ENCODE peak calls at places on chromosomes 16 and 17, in eight cellular contexts. F is CD8-positive, alpha-beta T cell; K is cardiac fibroblast; O is upper lobe of right lung; R is RWPE1; T is retinal pigment epithelial cell; P is testis; W is H9. Z is an unnamed sample.

GRCh38 chr16:88067530-88068411 is 116.5 kb downstream of the BANP start:
- DNase-seq in F (no peak), K (no peak), O (no peak), R (no peak), T (no peak), P (no peak), W (no peak), Z (no peak)

GRCh38 chr17:36933174-36934143 is 3.8 kb upstream of the LHX1 start:
- DNase-seq in F (no peak), K (no peak), O (peak; percentile 56), R (no peak), T (no peak), P (no peak), W (peak; percentile 41), Z (peak; percentile 58)

GRCh38 chr16:86355114-86355513 is 155.2 kb upstream of the FOXF1 start:
- DNase-seq in F (no peak), K (no peak), O (no peak), R (no peak), T (no peak), P (no peak), W (no peak), Z (no peak)

GRCh38 chr17:36971508-36971907 is 22.8 kb downstream of the AATF start:
- DNase-seq in F (no peak), K (no peak), O (no peak), R (no peak), T (no peak), P (no peak), W (no peak), Z (no peak)

GRCh38 chr17:82272495-82273326 is 789 bp downstream of the CSNK1D start:
- DNase-seq in F (peak; percentile 61), K (no peak), O (peak; percentile 81), R (no peak), T (no peak), P (peak; percentile 54), W (peak; percentile 60), Z (peak; percentile 67)

GRCh38 chr16:17211797-17212196 is 259.0 kb downstream of the XYLT1 start:
- DNase-seq in F (peak; percentile 53), K (no peak), O (no peak), R (no peak), T (no peak), P (no peak), W (peak; percentile 70), Z (peak; percentile 23)

GRCh38 chr17:81939881-81940385 is 2.8 kb upstream of the PYCR1 start:
- DNase-seq in F (no peak), K (no peak), O (peak; percentile 69), R (no peak), T (no peak), P (peak; percentile 41), W (no peak), Z (no peak)

GRCh38 chr17:16439303-16439791 is 24.0 kb downstream of the TRPV2 start:
- DNase-seq in F (no peak), K (no peak), O (no peak), R (no peak), T (no peak), P (peak; percentile 38), W (no peak), Z (no peak)

GRCh38 chr17:4527552-4527951 is 27.6 kb downstream of the MYBBP1A start:
- DNase-seq in F (no peak), K (no peak), O (no peak), R (no peak), T (no peak), P (no peak), W (no peak), Z (no peak)

GRCh38 chr17:13638855-13639458 is 37.2 kb upstream of the HS3ST3A1 start:
- DNase-seq in F (no peak), K (peak; percentile 28), O (no peak), R (no peak), T (no peak), P (no peak), W (peak; percentile 34), Z (no peak)

GRCh38 chr17:71709271-71709670 is 411.5 kb upstream of the SOX9 start:
- DNase-seq in F (no peak), K (no peak), O (no peak), R (no peak), T (no peak), P (no peak), W (no peak), Z (no peak)

GRCh38 chr17:80512233-80512632 is 32.4 kb upstream of the RPTOR start:
- DNase-seq in F (no peak), K (peak; percentile 81), O (no peak), R (no peak), T (no peak), P (no peak), W (no peak), Z (no peak)

GRCh38 chr17:18156976-18157280 is 26.7 kb upstream of the ALKBH5 start:
- DNase-seq in F (no peak), K (no peak), O (no peak), R (no peak), T (no peak), P (no peak), W (no peak), Z (no peak)

GRCh38 chr17:4744999-4745969 is 5.6 kb upstream of the CXCL16 start:
- DNase-seq in F (no peak), K (no peak), O (no peak), R (no peak), T (no peak), P (no peak), W (peak; percentile 95), Z (no peak)

GRCh38 chr16:75238132-75238852 is 13.1 kb downstream of the BCAR1 start:
- DNase-seq in F (no peak), K (peak; percentile 90), O (peak; percentile 79), R (no peak), T (peak; percentile 76), P (peak; percentile 94), W (peak; percentile 27), Z (no peak)

GRCh38 chr17:47821424-47822379 is at the start of gene OSBPL7:
- DNase-seq in F (peak; percentile 88), K (peak; percentile 81), O (peak; percentile 85), R (peak; percentile 74), T (peak; percentile 72), P (peak; percentile 52), W (peak; percentile 92), Z (peak; percentile 88)
- TF ChIP-seq CTCF in F (no peak), K (no peak), O (no peak), R (peak; percentile 76), T (peak; percentile 16), P (no peak), W (peak; percentile 28), Z (peak; percentile 71)

DNA sequence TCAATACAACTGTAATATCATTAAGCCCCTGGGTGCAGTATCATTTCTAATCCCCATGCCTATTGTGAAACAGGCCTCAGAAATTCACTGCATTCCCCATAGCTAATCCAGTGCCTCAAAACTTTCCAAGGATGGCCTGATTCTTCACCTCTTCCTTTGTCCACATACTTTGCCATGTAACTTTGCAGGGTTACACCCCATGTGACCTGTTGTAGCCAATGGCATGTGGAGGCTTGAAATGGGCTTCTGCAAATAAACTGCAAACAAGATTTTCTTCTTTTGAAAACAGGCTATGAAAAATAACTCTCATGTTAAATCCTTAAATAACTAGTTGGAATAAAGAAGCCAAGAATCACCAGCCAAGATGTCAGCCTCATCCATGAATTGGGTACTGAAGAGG is 35.9 kb downstream of the ABCA10 start:
- DNase-seq in F (no peak), K (no peak), O (no peak), R (peak; percentile 8), T (no peak), P (no peak), W (no peak), Z (no peak)
- TF ChIP-seq CTCF in F (no peak), K (no peak), O (no peak), R (no peak), T (no peak), P (no peak), W (no peak), Z (no peak)

GRCh38 chr17:38702900-38703741 is 2.0 kb upstream of the MLLT6 start:
- DNase-seq in F (no peak), K (no peak), O (peak; percentile 71), R (no peak), T (no peak), P (peak; percentile 40), W (peak; percentile 46), Z (peak; percentile 43)

GRCh38 chr17:38704645-38705522 is at the start of gene MLLT6:
- DNase-seq in F (peak; percentile 88), K (peak; percentile 72), O (peak; percentile 87), R (peak; percentile 74), T (no peak), P (peak; percentile 88), W (peak; percentile 73), Z (peak; percentile 85)

GRCh38 chr17:38702166-38702899 is 2.7 kb upstream of the MLLT6 start:
- DNase-seq in F (peak; percentile 87), K (peak; percentile 84), O (peak; percentile 95), R (peak; percentile 83), T (peak; percentile 34), P (peak; percentile 87), W (peak; percentile 88), Z (peak; percentile 85)

GRCh38 chr17:38705523-38705802 is 390 bp downstream of the MLLT6 start:
- DNase-seq in F (no peak), K (no peak), O (no peak), R (no peak), T (no peak), P (no peak), W (no peak), Z (peak; percentile 72)

DNA sequence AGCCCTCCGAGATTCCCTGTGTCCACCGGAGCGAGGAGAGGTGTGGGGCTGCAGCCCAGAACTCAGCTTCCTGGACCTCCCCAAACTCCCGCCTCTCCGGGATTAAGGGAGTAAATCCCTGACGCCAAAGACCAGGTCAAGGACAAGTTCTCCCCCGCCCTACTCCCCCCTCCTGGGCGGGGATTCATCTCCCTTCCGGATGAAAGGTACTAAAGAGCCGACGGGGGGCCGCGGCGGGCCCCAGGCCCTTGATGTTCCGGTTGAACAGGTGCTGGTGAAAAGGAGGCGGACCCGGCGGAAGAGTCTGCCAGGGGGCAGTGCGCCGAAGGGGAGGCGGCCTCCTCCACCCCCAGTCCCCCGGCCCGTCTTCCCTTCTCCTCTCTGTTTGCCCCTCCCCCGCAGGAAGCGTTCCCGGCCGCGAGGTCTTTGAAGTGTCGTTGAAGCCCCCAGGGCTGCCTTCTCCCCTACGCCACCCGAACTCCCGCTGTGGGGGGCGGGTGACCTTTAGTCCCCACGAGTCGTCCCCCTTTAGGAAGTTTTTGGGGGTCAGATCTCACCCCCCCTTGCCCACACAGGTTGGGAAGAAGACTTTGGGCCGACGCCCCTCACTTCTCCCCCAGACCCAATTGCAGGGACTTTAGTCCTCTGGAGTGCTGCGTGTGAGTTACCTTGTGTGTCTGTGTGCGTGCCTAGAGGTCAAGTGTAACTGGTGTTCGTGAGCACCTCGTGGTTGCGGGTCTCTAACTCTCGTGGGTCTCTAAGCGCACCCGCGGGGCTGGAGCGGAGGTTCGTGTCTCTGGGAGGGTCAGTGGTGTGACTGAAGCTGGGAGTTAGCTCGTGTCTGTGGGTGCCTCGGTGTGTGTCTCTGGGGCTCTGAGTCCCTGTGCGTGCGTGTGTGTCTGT is 1.1 kb upstream of the MLLT6 start:
- DNase-seq in F (peak; percentile 83), K (peak; percentile 36), O (peak; percentile 96), R (peak; percentile 81), T (no peak), P (peak; percentile 89), W (peak; percentile 100), Z (peak; percentile 90)
- TF ChIP-seq CTCF in F (no peak), K (no peak), O (no peak), R (no peak), T (no peak), P (no peak), W (no peak), Z (no peak)

DNA sequence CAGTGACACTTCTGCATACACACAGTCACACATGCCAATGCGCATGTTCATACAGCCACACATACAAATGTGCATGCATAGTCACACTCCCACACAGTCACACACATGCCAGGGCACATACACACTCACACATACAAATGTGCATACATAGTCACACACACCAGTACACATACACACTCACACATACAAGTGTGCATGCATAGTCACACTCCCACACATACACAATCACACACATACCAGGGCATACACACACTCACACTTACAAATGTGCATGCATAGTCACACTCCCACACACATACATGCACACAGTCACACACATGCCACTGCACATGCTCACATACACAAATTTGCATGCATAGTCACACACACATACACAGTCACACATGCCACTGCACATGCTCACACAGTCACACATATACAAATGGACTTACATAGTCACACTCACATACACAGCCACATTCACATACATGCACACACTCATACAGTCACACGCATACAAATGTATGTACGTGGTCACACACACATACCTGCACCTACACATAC is 84.2 kb downstream of the SOCS1 start:
- DNase-seq in F (no peak), K (no peak), O (no peak), R (no peak), T (no peak), P (no peak), W (no peak), Z (no peak)
- TF ChIP-seq CTCF in F (no peak), K (no peak), O (no peak), R (no peak), T (no peak), P (no peak), W (no peak), Z (no peak)

Z was measured in GM13977.